ENCODE peak calls at places on chromosomes 16 and 17, in four cellular contexts. B is H1, F is HepG2, V is GM12878. H is an unnamed sample. For H3K27me3, the result is how much of the 10 kb centered on the place peaks cover.

GRCh38 chr17:9522074-9522473 is 53.5 kb downstream of the STX8 start:
- DNase-seq in B (no peak), F (peak), V (no peak), H (no peak)

GRCh38 chr16:63978240-63978639 is 1143.6 kb downstream of the CDH11 start:
- DNase-seq in B (no peak), F (no peak), V (no peak), H (peak)

GRCh38 chr16:58128721-58129096 is 472 bp downstream of the CFAP20 start:
- DNase-seq in B (no peak), F (no peak), V (no peak), H (no peak)

GRCh38 chr17:30379303-30380105 is 777 bp downstream of the CPD start:
- DNase-seq in B (no peak), F (no peak), V (no peak), H (no peak)

GRCh38 chr16:17532338-17532995 is 61.7 kb upstream of the XYLT1 start:
- DNase-seq in B (no peak), F (no peak), V (no peak), H (no peak)

GRCh38 chr16:57866529-57866918 is 64.2 kb upstream of the KIFC3 start:
- DNase-seq in B (no peak), F (no peak), V (no peak), H (no peak)

GRCh38 chr17:76202516-76202915 is 37.8 kb downstream of the RNF157 start:
- DNase-seq in B (no peak), F (no peak), V (no peak), H (no peak)

GRCh38 chr16:64459821-64460220 is 662.0 kb downstream of the CDH11 start:
- DNase-seq in B (no peak), F (no peak), V (no peak), H (no peak)

GRCh38 chr17:75843577-75844529 is at the start of gene UNC13D:
- DNase-seq in B (no peak), F (peak), V (no peak), H (no peak)

GRCh38 chr17:28946239-28946638 is 5.1 kb downstream of the PHF12 start:
- DNase-seq in B (no peak), F (no peak), V (no peak), H (no peak)

GRCh38 chr16:763386-763785 is 2.9 kb downstream of the MSLN start:
- DNase-seq in B (no peak), F (no peak), V (no peak), H (no peak)

GRCh38 chr17:10271004-10271620 is 72.7 kb upstream of the GAS7 start:
- DNase-seq in B (no peak), F (no peak), V (no peak), H (no peak)

GRCh38 chr16:10876799-10877341 is at the start of gene CIITA:
- DNase-seq in B (no peak), F (no peak), V (peak), H (no peak)

GRCh38 chr16:82655720-82656500 is 29.1 kb downstream of the CDH13 start:
- DNase-seq in B (no peak), F (no peak), V (no peak), H (no peak)

GRCh38 chr17:61307905-61308886 is 91.4 kb upstream of the TBX2 start:
- DNase-seq in B (no peak), F (no peak), V (no peak), H (no peak)

GRCh38 chr17:40799859-40800258 is at the start of gene KRT28:
- DNase-seq in B (no peak), F (no peak), V (no peak), H (no peak)

GRCh38 chr17:40801157-40801556 is 1.4 kb upstream of the KRT28 start:
- DNase-seq in B (no peak), F (no peak), V (no peak), H (no peak)

GRCh38 chr17:40800381-40800780 is 622 bp upstream of the KRT28 start:
- DNase-seq in B (no peak), F (no peak), V (no peak), H (no peak)

GRCh38 chr17:40806131-40806530 is 6.4 kb upstream of the KRT28 start:
- DNase-seq in B (no peak), F (no peak), V (no peak), H (no peak)

DNA sequence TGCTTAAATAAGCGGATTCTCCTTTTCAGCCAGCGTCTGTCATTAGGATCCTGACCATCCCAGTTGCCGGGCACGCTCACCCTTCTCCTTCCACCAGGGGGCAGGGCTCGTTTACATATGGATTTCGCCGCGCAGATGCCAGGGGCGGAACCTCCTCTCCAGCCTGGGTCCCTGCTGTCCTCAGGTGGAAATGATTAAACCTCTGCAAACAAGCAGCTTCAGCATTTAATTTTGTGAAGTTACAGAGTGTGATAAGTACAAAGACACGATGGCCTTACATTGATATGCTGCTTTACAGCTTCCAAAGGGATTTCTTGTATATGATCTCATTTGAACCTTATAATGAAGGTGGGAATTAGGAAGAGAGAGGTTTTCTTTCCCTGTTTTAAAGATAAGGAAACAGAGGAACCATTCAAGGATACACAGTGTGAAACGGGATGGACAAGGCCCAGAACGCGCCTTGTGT is 3.9 kb upstream of the KRT28 start:
- DNase-seq in B (no peak), F (peak), V (no peak), H (peak)
- H3K27me3 ChIP-seq in B (under half), F (under half), V (under half), H (under half)

GRCh38 chr17:58391302-58391984 is 25.9 kb downstream of the RNF43 start:
- DNase-seq in B (no peak), F (peak), V (no peak), H (no peak)
- TF ChIP-seq YY1 in B (no peak), F (peak), V (no peak), H (no peak)

GRCh38 chr16:31274831-31275816 is 15.3 kb downstream of the ITGAM start:
- DNase-seq in B (no peak), F (no peak), V (no peak), H (no peak)
- TF ChIP-seq SUZ12 in B (no peak), F (no peak), V (no peak), H (no peak)

GRCh38 chr17:15659236-15659635 is 24.9 kb downstream of the TRIM16 start:
- DNase-seq in B (no peak), F (no peak), V (no peak), H (no peak)
- H3K27me3 ChIP-seq in B (under half), F (under half), V (under half), H (under half)

GRCh38 chr17:81841866-81842265 is 7.0 kb upstream of the PPP1R27 start:
- DNase-seq in B (no peak), F (no peak), V (no peak), H (no peak)

GRCh38 chr17:81840826-81841778 is 6.3 kb upstream of the PPP1R27 start:
- DNase-seq in B (no peak), F (no peak), V (no peak), H (no peak)

GRCh38 chr17:81837641-81838040 is 2.8 kb upstream of the PPP1R27 start:
- DNase-seq in B (no peak), F (peak), V (no peak), H (no peak)

GRCh38 chr17:81839301-81839700 is 4.5 kb upstream of the PPP1R27 start:
- DNase-seq in B (no peak), F (no peak), V (no peak), H (no peak)

DNA sequence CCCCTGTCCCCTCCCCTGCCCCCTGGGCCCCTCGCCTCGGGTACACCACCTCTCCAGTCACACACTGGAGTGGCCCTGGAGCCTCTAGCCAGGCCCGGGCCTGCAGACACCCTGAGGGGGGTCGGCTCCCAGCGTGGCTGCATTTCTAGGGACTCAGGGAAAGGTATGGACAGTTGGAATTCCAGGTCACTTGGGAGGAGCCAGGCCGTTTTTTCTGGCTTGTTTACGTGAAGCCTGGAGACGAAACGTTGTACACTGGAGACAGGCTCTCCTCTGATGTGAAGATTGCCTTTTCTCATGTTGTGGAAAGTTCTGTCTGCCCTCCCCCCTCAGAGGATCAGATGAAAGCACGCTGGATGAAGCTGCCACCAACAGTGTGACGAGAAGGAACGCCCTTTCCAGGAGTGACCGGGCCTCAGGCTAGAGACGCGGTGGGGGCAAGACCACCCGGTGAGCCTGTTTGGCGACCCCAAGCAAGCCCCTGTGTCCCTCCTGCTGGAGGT is 4.0 kb upstream of the PPP1R27 start:
- DNase-seq in B (no peak), F (no peak), V (no peak), H (no peak)
- TF ChIP-seq YY1 in B (no peak), F (no peak), V (no peak), H (no peak)

GRCh38 chr16:79318137-79318899 is 282.2 kb downstream of the MAF start:
- DNase-seq in B (no peak), F (no peak), V (no peak), H (peak)
- TF ChIP-seq SUZ12 in B (no peak), F (no peak), V (no peak), H (no peak)

DNA sequence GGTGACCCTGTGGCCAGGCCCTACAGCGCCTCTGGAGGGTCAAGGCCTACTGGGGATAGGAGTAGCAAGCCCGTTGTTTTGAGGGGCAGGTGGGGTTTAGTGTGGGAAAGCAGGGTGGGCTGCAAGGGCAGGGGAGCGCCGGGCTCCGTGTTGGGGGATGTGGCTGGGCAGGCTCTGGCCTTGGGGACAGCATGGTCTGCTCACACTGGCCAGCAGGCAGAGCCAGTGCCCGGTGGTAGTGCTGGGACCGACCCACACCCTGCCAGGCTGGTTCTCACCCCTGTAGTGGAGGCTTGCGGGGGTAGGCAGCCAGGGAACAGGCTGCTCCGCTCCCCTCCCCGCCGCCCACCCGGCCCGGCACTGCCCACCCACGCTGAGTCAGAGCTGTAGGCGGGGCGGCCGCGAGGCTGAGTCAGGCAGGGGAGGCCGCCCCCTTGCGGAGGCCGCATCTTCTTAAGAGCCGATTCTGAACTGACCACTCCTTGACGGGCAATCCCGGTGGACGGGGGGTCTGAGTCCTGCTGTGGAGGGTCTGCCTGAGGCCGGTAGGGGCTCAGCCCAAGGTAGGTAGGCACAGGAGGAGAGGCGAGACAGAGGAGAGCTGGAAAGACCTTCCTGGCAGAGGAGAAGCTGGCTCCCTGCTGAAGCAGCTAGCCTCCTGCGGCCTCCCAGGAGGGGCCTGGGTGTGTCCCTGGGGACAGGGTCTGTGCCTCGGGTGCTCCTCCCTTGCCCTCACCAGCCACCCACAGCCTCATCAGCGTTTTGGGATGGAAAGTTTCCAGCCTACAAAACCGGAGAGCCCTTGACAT is 62.4 kb downstream of the BAIAP2 start:
- DNase-seq in B (peak), F (peak), V (no peak), H (peak)
- H3K27me3 ChIP-seq in B (under half), F (under half), V (under half), H (under half)

DNA sequence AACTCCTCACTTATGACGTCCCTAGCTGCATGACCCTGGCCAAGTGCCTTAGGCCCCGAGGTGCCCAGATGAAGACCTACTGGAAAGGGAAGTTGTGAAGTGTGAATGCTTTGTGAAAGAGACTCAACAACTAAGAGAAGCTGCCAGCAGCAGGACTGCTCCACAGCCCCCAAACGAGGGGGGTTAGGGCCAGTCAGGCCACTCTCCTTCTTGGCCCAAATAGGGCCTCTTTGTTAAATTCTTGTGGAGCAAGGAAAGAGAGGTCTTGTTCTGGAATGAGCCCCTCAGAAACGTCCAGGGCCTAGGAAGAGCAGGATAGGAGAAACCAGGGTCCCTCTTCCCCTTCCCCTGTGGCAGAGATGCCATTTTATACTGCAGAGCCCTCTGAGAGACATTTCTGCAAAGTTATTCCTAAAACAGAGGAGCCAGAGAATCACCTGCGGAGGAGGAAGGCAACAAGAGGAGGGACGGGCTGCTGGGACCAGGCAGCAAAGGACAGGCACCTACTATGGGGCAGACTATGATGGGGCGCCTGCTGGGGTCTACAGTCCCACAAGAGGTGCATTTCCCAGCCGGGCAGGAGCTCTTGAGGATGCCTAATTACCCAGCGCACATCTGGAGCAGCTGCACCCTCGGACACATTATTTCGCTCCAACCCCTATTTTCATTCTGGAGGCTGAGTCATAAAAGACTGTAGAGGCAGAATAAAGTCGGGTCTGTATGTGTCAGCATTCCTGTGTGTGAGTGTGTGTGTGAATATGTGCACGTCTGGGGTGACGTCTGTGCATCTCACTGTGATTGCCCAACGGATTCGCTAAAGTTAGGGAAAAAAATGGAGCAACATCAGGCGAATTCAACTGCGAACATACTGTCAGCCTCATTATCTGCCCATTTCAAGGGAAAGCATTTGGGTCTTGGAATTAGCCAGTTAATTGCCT is 11.4 kb upstream of the HOXB9 start:
- DNase-seq in B (no peak), F (no peak), V (no peak), H (no peak)
- TF ChIP-seq YY1 in B (no peak), F (no peak), V (no peak), H (no peak)

GRCh38 chr17:47869114-47869513 is 18.2 kb upstream of the SP6 start:
- DNase-seq in B (no peak), F (no peak), V (no peak), H (no peak)
- TF ChIP-seq SUZ12 in B (no peak), F (no peak), V (no peak), H (no peak)